ENCODE peak calls at places on chromosomes 1 and 21, in eight cellular contexts. One of them, this sample, is unnamed.
A peak's percentile ranks its signal among the peaks of the same experiment; 100 is the strongest.

GRCh38 chr1:31694910-31695300 is 8.9 kb downstream of the COL16A1 start:
- DNase-seq in A549: no peak
- DNase-seq in tibial artery: no peak
- DNase-seq in non-pigmented ciliary epithelial cell: no peak
- DNase-seq in body of pancreas: no peak
- DNase-seq in CD4-positive, CD25-positive, alpha-beta regulatory T cell: no peak
- DNase-seq in hepatic stellate cell: no peak
- DNase-seq in cardiac muscle cell: no peak
- DNase-seq in this sample: no peak

GRCh38 chr1:68116643-68117235 is 66.3 kb upstream of the DIRAS3 start:
- DNase-seq in A549: peak; percentile 20
- DNase-seq in tibial artery: no peak
- DNase-seq in non-pigmented ciliary epithelial cell: no peak
- DNase-seq in body of pancreas: peak; percentile 64
- DNase-seq in CD4-positive, CD25-positive, alpha-beta regulatory T cell: peak; percentile 23
- DNase-seq in hepatic stellate cell: peak; percentile 31
- DNase-seq in cardiac muscle cell: peak; percentile 73
- DNase-seq in this sample: no peak

GRCh38 chr1:35810096-35810860 is 2.5 kb downstream of the AGO4 start:
- DNase-seq in A549: no peak
- DNase-seq in tibial artery: no peak
- DNase-seq in non-pigmented ciliary epithelial cell: peak; percentile 10
- DNase-seq in body of pancreas: no peak
- DNase-seq in CD4-positive, CD25-positive, alpha-beta regulatory T cell: no peak
- DNase-seq in hepatic stellate cell: peak; percentile 14
- DNase-seq in cardiac muscle cell: peak; percentile 9
- DNase-seq in this sample: peak; percentile 29

GRCh38 chr1:24920155-24920925 is 9.7 kb downstream of the RUNX3 start:
- DNase-seq in A549: no peak
- DNase-seq in tibial artery: peak; percentile 46
- DNase-seq in non-pigmented ciliary epithelial cell: no peak
- DNase-seq in body of pancreas: no peak
- DNase-seq in CD4-positive, CD25-positive, alpha-beta regulatory T cell: no peak
- DNase-seq in hepatic stellate cell: peak; percentile 82
- DNase-seq in cardiac muscle cell: peak; percentile 62
- DNase-seq in this sample: peak; percentile 83

GRCh38 chr1:7470904-7471638 is 300.0 kb upstream of the VAMP3 start:
- DNase-seq in A549: peak; percentile 90
- DNase-seq in tibial artery: peak; percentile 83
- DNase-seq in non-pigmented ciliary epithelial cell: peak; percentile 98
- DNase-seq in body of pancreas: peak; percentile 45
- DNase-seq in CD4-positive, CD25-positive, alpha-beta regulatory T cell: no peak
- DNase-seq in hepatic stellate cell: peak; percentile 98
- DNase-seq in cardiac muscle cell: peak; percentile 97
- DNase-seq in this sample: peak; percentile 95

GRCh38 chr1:201362906-201363305 is 14.6 kb downstream of the TNNT2 start:
- DNase-seq in A549: no peak
- DNase-seq in tibial artery: no peak
- DNase-seq in non-pigmented ciliary epithelial cell: no peak
- DNase-seq in body of pancreas: no peak
- DNase-seq in CD4-positive, CD25-positive, alpha-beta regulatory T cell: no peak
- DNase-seq in hepatic stellate cell: no peak
- DNase-seq in cardiac muscle cell: no peak
- DNase-seq in this sample: no peak

GRCh38 chr1:53878492-53879105 is 11.0 kb downstream of the YIPF1 start:
- DNase-seq in A549: peak; percentile 11
- DNase-seq in tibial artery: no peak
- DNase-seq in non-pigmented ciliary epithelial cell: no peak
- DNase-seq in body of pancreas: no peak
- DNase-seq in CD4-positive, CD25-positive, alpha-beta regulatory T cell: peak; percentile 38
- DNase-seq in hepatic stellate cell: no peak
- DNase-seq in cardiac muscle cell: peak; percentile 72
- DNase-seq in this sample: peak; percentile 40

GRCh38 chr1:152970495-152970894 is at the start of gene SPRR4:
- DNase-seq in A549: no peak
- DNase-seq in tibial artery: no peak
- DNase-seq in non-pigmented ciliary epithelial cell: no peak
- DNase-seq in body of pancreas: no peak
- DNase-seq in CD4-positive, CD25-positive, alpha-beta regulatory T cell: no peak
- DNase-seq in hepatic stellate cell: no peak
- DNase-seq in cardiac muscle cell: no peak
- DNase-seq in this sample: no peak

GRCh38 chr1:148290881-148291280 is 138.8 kb upstream of the NBPF11 start:
- DNase-seq in A549: no peak
- DNase-seq in tibial artery: no peak
- DNase-seq in non-pigmented ciliary epithelial cell: no peak
- DNase-seq in body of pancreas: no peak
- DNase-seq in CD4-positive, CD25-positive, alpha-beta regulatory T cell: no peak
- DNase-seq in hepatic stellate cell: no peak
- DNase-seq in cardiac muscle cell: no peak
- DNase-seq in this sample: no peak

GRCh38 chr21:43374228-43374885 is 52.6 kb downstream of the SIK1 start:
- DNase-seq in A549: no peak
- DNase-seq in tibial artery: no peak
- DNase-seq in non-pigmented ciliary epithelial cell: no peak
- DNase-seq in body of pancreas: no peak
- DNase-seq in CD4-positive, CD25-positive, alpha-beta regulatory T cell: no peak
- DNase-seq in hepatic stellate cell: no peak
- DNase-seq in cardiac muscle cell: no peak
- DNase-seq in this sample: no peak

GRCh38 chr1:173414136-173414535 is 63.0 kb upstream of the PRDX6 start:
- DNase-seq in A549: no peak
- DNase-seq in tibial artery: no peak
- DNase-seq in non-pigmented ciliary epithelial cell: no peak
- DNase-seq in body of pancreas: no peak
- DNase-seq in CD4-positive, CD25-positive, alpha-beta regulatory T cell: no peak
- DNase-seq in hepatic stellate cell: no peak
- DNase-seq in cardiac muscle cell: no peak
- DNase-seq in this sample: no peak

GRCh38 chr1:184533049-184533448 is 146.2 kb downstream of the C1orf21 start:
- DNase-seq in A549: no peak
- DNase-seq in tibial artery: no peak
- DNase-seq in non-pigmented ciliary epithelial cell: no peak
- DNase-seq in body of pancreas: no peak
- DNase-seq in CD4-positive, CD25-positive, alpha-beta regulatory T cell: no peak
- DNase-seq in hepatic stellate cell: no peak
- DNase-seq in cardiac muscle cell: no peak
- DNase-seq in this sample: no peak

GRCh38 chr21:44531606-44532128 is 8.3 kb downstream of the KRTAP10-1 start:
- DNase-seq in A549: no peak
- DNase-seq in tibial artery: peak; percentile 13
- DNase-seq in non-pigmented ciliary epithelial cell: no peak
- DNase-seq in body of pancreas: peak; percentile 9
- DNase-seq in CD4-positive, CD25-positive, alpha-beta regulatory T cell: no peak
- DNase-seq in hepatic stellate cell: no peak
- DNase-seq in cardiac muscle cell: no peak
- DNase-seq in this sample: no peak

GRCh38 chr1:221881805-221882581 is 140.1 kb upstream of the DUSP10 start:
- DNase-seq in A549: no peak
- DNase-seq in tibial artery: no peak
- DNase-seq in non-pigmented ciliary epithelial cell: no peak
- DNase-seq in body of pancreas: no peak
- DNase-seq in CD4-positive, CD25-positive, alpha-beta regulatory T cell: no peak
- DNase-seq in hepatic stellate cell: no peak
- DNase-seq in cardiac muscle cell: no peak
- DNase-seq in this sample: no peak

GRCh38 chr1:5256793-5257192 is 602.4 kb downstream of the AJAP1 start:
- DNase-seq in A549: no peak
- DNase-seq in tibial artery: no peak
- DNase-seq in non-pigmented ciliary epithelial cell: no peak
- DNase-seq in body of pancreas: no peak
- DNase-seq in CD4-positive, CD25-positive, alpha-beta regulatory T cell: no peak
- DNase-seq in hepatic stellate cell: no peak
- DNase-seq in cardiac muscle cell: no peak
- DNase-seq in this sample: no peak

GRCh38 chr1:181087400-181087901 is 1.0 kb upstream of the IER5 start:
- DNase-seq in A549: no peak
- DNase-seq in tibial artery: no peak
- DNase-seq in non-pigmented ciliary epithelial cell: no peak
- DNase-seq in body of pancreas: no peak
- DNase-seq in CD4-positive, CD25-positive, alpha-beta regulatory T cell: no peak
- DNase-seq in hepatic stellate cell: no peak
- DNase-seq in cardiac muscle cell: no peak
- DNase-seq in this sample: no peak

GRCh38 chr1:94384485-94385353 is 33.5 kb upstream of the ABCD3 start:
- DNase-seq in A549: peak; percentile 0
- DNase-seq in tibial artery: no peak
- DNase-seq in non-pigmented ciliary epithelial cell: no peak
- DNase-seq in body of pancreas: peak; percentile 34
- DNase-seq in CD4-positive, CD25-positive, alpha-beta regulatory T cell: peak; percentile 12
- DNase-seq in hepatic stellate cell: no peak
- DNase-seq in cardiac muscle cell: peak; percentile 31
- DNase-seq in this sample: no peak

GRCh38 chr21:32448803-32449594 is 36.5 kb downstream of the EVA1C start:
- DNase-seq in A549: no peak
- DNase-seq in tibial artery: no peak
- DNase-seq in non-pigmented ciliary epithelial cell: no peak
- DNase-seq in body of pancreas: no peak
- DNase-seq in CD4-positive, CD25-positive, alpha-beta regulatory T cell: no peak
- DNase-seq in hepatic stellate cell: no peak
- DNase-seq in cardiac muscle cell: peak; percentile 71
- DNase-seq in this sample: no peak

GRCh38 chr1:206668351-206668750 is 16.4 kb upstream of the MAPKAPK2 start:
- DNase-seq in A549: no peak
- DNase-seq in tibial artery: no peak
- DNase-seq in non-pigmented ciliary epithelial cell: no peak
- DNase-seq in body of pancreas: no peak
- DNase-seq in CD4-positive, CD25-positive, alpha-beta regulatory T cell: no peak
- DNase-seq in hepatic stellate cell: no peak
- DNase-seq in cardiac muscle cell: no peak
- DNase-seq in this sample: no peak

GRCh38 chr1:92352856-92353255 is 54.0 kb downstream of the RPAP2 start:
- DNase-seq in A549: no peak
- DNase-seq in tibial artery: no peak
- DNase-seq in non-pigmented ciliary epithelial cell: no peak
- DNase-seq in body of pancreas: no peak
- DNase-seq in CD4-positive, CD25-positive, alpha-beta regulatory T cell: no peak
- DNase-seq in hepatic stellate cell: no peak
- DNase-seq in cardiac muscle cell: no peak
- DNase-seq in this sample: no peak

GRCh38 chr1:201769966-201770365 is 59.0 kb upstream of the IPO9 start:
- DNase-seq in A549: no peak
- DNase-seq in tibial artery: peak; percentile 55
- DNase-seq in non-pigmented ciliary epithelial cell: no peak
- DNase-seq in body of pancreas: no peak
- DNase-seq in CD4-positive, CD25-positive, alpha-beta regulatory T cell: no peak
- DNase-seq in hepatic stellate cell: no peak
- DNase-seq in cardiac muscle cell: peak; percentile 93
- DNase-seq in this sample: no peak

GRCh38 chr1:85361106-85361505 is 84.7 kb upstream of the BCL10 start:
- DNase-seq in A549: no peak
- DNase-seq in tibial artery: no peak
- DNase-seq in non-pigmented ciliary epithelial cell: peak; percentile 68
- DNase-seq in body of pancreas: no peak
- DNase-seq in CD4-positive, CD25-positive, alpha-beta regulatory T cell: no peak
- DNase-seq in hepatic stellate cell: no peak
- DNase-seq in cardiac muscle cell: peak; percentile 72
- DNase-seq in this sample: peak; percentile 7

GRCh38 chr1:154796303-154796892 is 73.7 kb downstream of the KCNN3 start:
- DNase-seq in A549: no peak
- DNase-seq in tibial artery: no peak
- DNase-seq in non-pigmented ciliary epithelial cell: no peak
- DNase-seq in body of pancreas: no peak
- DNase-seq in CD4-positive, CD25-positive, alpha-beta regulatory T cell: no peak
- DNase-seq in hepatic stellate cell: no peak
- DNase-seq in cardiac muscle cell: no peak
- DNase-seq in this sample: no peak

GRCh38 chr1:110718452-110718851 is 43.7 kb upstream of the KCNA3 start:
- DNase-seq in A549: no peak
- DNase-seq in tibial artery: no peak
- DNase-seq in non-pigmented ciliary epithelial cell: no peak
- DNase-seq in body of pancreas: no peak
- DNase-seq in CD4-positive, CD25-positive, alpha-beta regulatory T cell: no peak
- DNase-seq in hepatic stellate cell: no peak
- DNase-seq in cardiac muscle cell: no peak
- DNase-seq in this sample: no peak

GRCh38 chr1:239870194-239870593 is 221.5 kb upstream of the FMN2 start:
- DNase-seq in A549: no peak
- DNase-seq in tibial artery: no peak
- DNase-seq in non-pigmented ciliary epithelial cell: no peak
- DNase-seq in body of pancreas: no peak
- DNase-seq in CD4-positive, CD25-positive, alpha-beta regulatory T cell: no peak
- DNase-seq in hepatic stellate cell: no peak
- DNase-seq in cardiac muscle cell: no peak
- DNase-seq in this sample: no peak